ENCODE peak calls at places on chromosomes 7 and 10, in four cellular contexts. H is IMR-90, D is GM23338, P is Panc1. E is an unnamed sample. For H3K4me1, the result is how much of the 10 kb centered on the place peaks cover.

GRCh38 chr7:156055206-156055822 is 243.1 kb upstream of the SHH start:
- DNase-seq in H (no peak), D (no peak), P (peak), E (no peak)

GRCh38 chr7:157076466-157076865 is 62.3 kb upstream of the UBE3C start:
- DNase-seq in H (no peak), D (no peak), P (no peak), E (no peak)

GRCh38 chr7:127534636-127535035 is 50.8 kb downstream of the GCC1 start:
- DNase-seq in H (no peak), D (no peak), P (no peak), E (no peak)

GRCh38 chr7:34342403-34342802 is 315.6 kb upstream of the NPSR1 start:
- DNase-seq in H (no peak), D (no peak), P (no peak), E (no peak)

GRCh38 chr7:44383566-44383965 is 58.2 kb upstream of the CAMK2B start:
- DNase-seq in H (peak), D (no peak), P (no peak), E (no peak)

GRCh38 chr7:51186531-51186930 is 130.1 kb downstream of the COBL start:
- DNase-seq in H (peak), D (no peak), P (no peak), E (no peak)

GRCh38 chr7:73992104-73992562 is 35.8 kb upstream of the ELN start:
- DNase-seq in H (peak), D (no peak), P (no peak), E (no peak)

GRCh38 chr7:1693419-1693990 is 23.4 kb downstream of the ELFN1 start:
- DNase-seq in H (no peak), D (no peak), P (no peak), E (no peak)

GRCh38 chr7:82164410-82164809 is 279.2 kb downstream of the CACNA2D1 start:
- DNase-seq in H (no peak), D (no peak), P (no peak), E (no peak)

GRCh38 chr7:140673063-140673769 is 471 bp downstream of the ADCK2 start:
- DNase-seq in H (no peak), D (peak), P (no peak), E (peak)

GRCh38 chr7:510061-510481 is 9.6 kb downstream of the PDGFA start:
- DNase-seq in H (no peak), D (no peak), P (no peak), E (no peak)

GRCh38 chr10:77770081-77770867 is 132.7 kb upstream of the KCNMA1 start:
- DNase-seq in H (no peak), D (no peak), P (no peak), E (no peak)

GRCh38 chr10:73340121-73340520 is 18.5 kb downstream of the CFAP70 start:
- DNase-seq in H (no peak), D (no peak), P (no peak), E (no peak)

GRCh38 chr10:30417301-30417700 is 16.7 kb upstream of the MAP3K8 start:
- DNase-seq in H (no peak), D (no peak), P (no peak), E (no peak)

GRCh38 chr10:30411263-30411662 is 22.7 kb upstream of the MAP3K8 start:
- DNase-seq in H (no peak), D (no peak), P (no peak), E (no peak)

GRCh38 chr10:30415613-30416012 is 18.4 kb upstream of the MAP3K8 start:
- DNase-seq in H (no peak), D (no peak), P (no peak), E (no peak)

GRCh38 chr10:30413996-30414576 is 19.9 kb upstream of the MAP3K8 start:
- DNase-seq in H (peak), D (peak), P (no peak), E (no peak)
- H3K27ac ChIP-seq in H (no peak), D (no peak), P (no peak), E (no peak)

GRCh38 chr10:31947144-31947926 is 18.7 kb upstream of the ARHGAP12 start:
- DNase-seq in H (peak), D (no peak), P (no peak), E (peak)
- H3K4me1 ChIP-seq in H (under half), D (under half), P (under half), E (under half)

DNA sequence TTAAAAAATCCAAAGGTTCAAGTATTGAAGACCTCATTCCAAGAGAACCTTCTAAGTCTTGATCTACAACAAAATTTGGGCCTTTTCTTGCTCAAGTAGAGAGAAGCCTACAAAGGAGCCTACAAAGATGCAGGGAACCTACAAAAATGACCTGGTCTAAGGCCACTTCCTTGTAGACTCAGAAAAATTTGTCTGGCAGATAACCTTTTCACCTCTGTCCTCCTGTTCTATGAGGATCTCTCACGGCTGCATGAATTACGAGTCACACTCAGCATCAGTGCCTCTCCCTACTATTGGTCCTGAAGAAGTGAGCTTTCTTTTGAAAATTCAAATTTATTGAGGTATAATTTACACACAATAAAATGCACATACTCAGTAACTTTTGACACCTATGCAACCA is 29.3 kb downstream of the CCNJ start:
- DNase-seq in H (peak), D (no peak), P (no peak), E (no peak)
- H3K27ac ChIP-seq in H (no peak), D (no peak), P (no peak), E (no peak)

DNA sequence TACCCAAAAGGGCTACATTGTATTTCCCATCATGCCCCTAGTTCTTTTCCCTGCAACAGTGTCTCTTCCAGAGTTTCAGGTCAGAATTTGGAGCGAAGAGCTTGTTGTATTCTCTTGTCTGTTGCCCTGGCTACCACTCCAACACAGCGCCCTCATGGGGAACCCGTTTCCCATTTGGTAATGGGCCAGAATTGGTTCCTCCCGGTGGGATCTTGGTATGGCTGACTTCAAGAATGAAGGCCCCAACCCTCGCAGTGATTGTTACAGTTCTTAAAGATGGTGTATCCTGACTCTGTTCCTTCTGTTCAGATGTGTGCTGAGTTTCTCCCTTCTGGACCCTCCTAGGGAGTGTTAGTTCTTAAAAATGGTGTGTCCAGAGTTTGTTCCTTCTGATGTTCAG is 110.5 kb upstream of the ZNF32 start:
- DNase-seq in H (no peak), D (no peak), P (no peak), E (no peak)
- H3K4me1 ChIP-seq in H (under half), D (under half), P (under half), E (under half)

DNA sequence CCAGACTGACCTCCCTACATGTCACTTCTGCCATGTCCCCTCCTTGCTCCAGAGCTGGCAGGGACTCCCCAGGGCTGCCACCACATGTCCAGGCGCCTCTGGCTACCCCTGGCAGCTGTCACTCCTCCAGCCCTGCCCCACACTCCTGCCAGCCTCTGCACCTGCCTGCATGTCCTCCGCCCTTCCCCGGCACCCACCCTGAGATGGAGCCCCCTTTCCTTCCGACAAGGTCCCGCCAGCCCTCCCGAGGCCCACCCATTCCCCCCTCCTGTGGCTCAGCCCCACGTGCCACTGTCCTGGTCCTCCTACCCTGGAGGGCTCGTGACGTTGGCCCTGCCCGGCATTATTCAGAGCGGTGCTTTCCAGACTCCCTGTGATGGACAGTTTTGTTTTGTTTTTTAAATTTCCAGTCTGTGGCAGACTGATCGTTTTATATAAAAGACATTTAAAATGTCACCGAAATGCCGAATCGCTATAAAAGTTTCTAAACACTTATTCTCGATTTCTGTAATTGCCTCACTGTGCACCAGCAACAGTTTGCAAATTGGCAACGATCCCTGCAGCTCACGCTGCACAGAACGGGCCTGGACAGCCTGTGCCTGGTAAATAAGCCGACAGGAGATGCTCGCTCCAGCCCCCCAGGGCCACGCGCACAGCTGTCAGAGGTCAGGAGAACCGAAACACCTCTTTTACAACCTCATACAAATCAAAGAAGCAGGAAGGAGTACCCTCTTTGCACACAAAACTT is 111.1 kb upstream of the SH2B2 start:
- DNase-seq in H (no peak), D (no peak), P (no peak), E (no peak)
- H3K27ac ChIP-seq in H (no peak), D (peak), P (no peak), E (no peak)

GRCh38 chr10:132466520-132467463 is 69.8 kb downstream of the PWWP2B start:
- DNase-seq in H (no peak), D (no peak), P (no peak), E (no peak)
- H3K4me1 ChIP-seq in H (under half), D (under half), P (under half), E (under half)

DNA sequence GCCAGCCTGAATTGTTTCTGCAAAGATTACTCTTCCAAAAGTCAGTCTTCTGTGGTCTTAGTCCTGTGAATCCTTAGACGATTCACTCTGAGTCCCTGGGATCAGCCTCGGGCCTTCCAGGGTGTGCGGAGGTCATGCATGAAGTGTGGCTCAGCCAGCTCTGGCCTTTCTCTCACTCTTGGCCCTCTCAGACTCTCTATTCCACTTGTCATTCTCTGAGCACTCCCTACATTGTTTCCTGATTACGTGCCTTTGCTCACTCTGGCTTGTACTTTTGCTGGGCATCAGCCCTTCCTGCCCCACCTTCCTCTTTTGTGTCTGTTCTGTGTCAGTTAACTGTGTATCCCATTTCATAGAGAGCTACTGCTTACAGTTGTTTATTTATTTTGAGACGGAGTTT is 36.0 kb downstream of the CCNY start:
- DNase-seq in H (no peak), D (no peak), P (no peak), E (peak)
- H3K27ac ChIP-seq in H (no peak), D (no peak), P (no peak), E (peak)

GRCh38 chr7:130899638-130900401 is 165.8 kb upstream of the KLF14 start:
- DNase-seq in H (no peak), D (no peak), P (peak), E (no peak)

GRCh38 chr7:130896898-130897514 is 163.0 kb upstream of the KLF14 start:
- DNase-seq in H (peak), D (peak), P (no peak), E (no peak)

GRCh38 chr7:130897515-130898419 is 163.8 kb upstream of the KLF14 start:
- DNase-seq in H (no peak), D (no peak), P (no peak), E (no peak)

GRCh38 chr7:130900471-130901076 is 166.6 kb upstream of the KLF14 start:
- DNase-seq in H (no peak), D (no peak), P (peak), E (no peak)

DNA sequence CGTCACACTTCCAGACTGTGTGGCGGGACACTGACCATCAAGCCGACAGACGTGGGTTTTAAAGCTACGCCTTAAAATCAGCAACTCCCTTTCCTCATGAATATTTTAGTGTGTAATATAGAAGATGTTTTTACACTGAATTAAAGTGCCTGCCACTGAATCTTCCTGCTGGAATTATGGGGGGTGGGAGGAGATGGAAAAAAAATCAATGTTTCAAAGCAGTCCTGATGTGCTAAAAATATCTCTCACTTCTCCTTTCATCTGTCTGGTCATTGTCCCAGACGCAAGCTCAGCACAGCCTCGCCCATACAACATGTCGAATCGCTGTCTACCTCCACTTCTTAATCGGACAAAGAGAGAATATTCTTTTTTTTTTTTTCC is 165.1 kb upstream of the KLF14 start:
- DNase-seq in H (no peak), D (no peak), P (no peak), E (no peak)
- H3K4me1 ChIP-seq in H (half or more), D (under half), P (half or more), E (half or more)

E was measured in foreskin keratinocyte.